ENCODE peak calls at places on chromosomes 2 and 18, in four cellular contexts. Z is tibial nerve; Y is stimulated activated CD4-positive, alpha-beta T cell treated with anti-CD3 and anti-CD28 coated beads, Interleukin-1b, Interleukin-23, amount 100 ng/mL, for 24 hours; Q is HFFc6. I is an unnamed sample.

GRCh38 chr2:127664895-127665225 is 10.5 kb downstream of the LIMS2 start:
- DNase-seq in Y (no peak), Q (no peak), Z (no peak), I (no peak)

GRCh38 chr2:222769941-222770340 is 90.9 kb upstream of the ACSL3 start:
- DNase-seq in Y (no peak), Q (no peak), Z (no peak), I (no peak)

GRCh38 chr2:238117199-238118154 is 17.3 kb downstream of the ESPNL start:
- DNase-seq in Q (peak; percentile 70), Z (no peak), Y (no peak), I (no peak)

GRCh38 chr2:65675350-65675749 is 243.0 kb upstream of the SPRED2 start:
- DNase-seq in Y (no peak), Q (no peak), Z (no peak), I (no peak)

GRCh38 chr2:28661589-28662001 is 90.0 kb upstream of the PPP1CB start:
- DNase-seq in Y (no peak), Z (peak; percentile 39), Q (peak; percentile 70), I (no peak)

GRCh38 chr2:162928356-162928755 is 89.8 kb upstream of the KCNH7 start:
- DNase-seq in Z (no peak), Q (no peak), Y (no peak), I (no peak)

GRCh38 chr2:20229322-20230201 is 4.6 kb upstream of the SDC1 start:
- DNase-seq in Y (no peak), Q (no peak), Z (no peak), I (no peak)

GRCh38 chr2:102050854-102051391 is 59.2 kb downstream of the IL1R2 start:
- DNase-seq in Z (peak; percentile 79), Y (no peak), Q (peak; percentile 63), I (no peak)

GRCh38 chr2:148645925-148646559 is 1.5 kb downstream of the EPC2 start:
- DNase-seq in Y (peak; percentile 28), Q (peak; percentile 95), Z (no peak), I (no peak)

GRCh38 chr2:134405641-134406081 is 151.8 kb downstream of the MGAT5 start:
- DNase-seq in Z (no peak), Q (peak; percentile 58), Y (no peak), I (no peak)

GRCh38 chr2:238700506-238701050 is 147.3 kb upstream of the TWIST2 start:
- DNase-seq in Y (no peak), Q (no peak), Z (no peak), I (no peak)

GRCh38 chr2:159793265-159793664 is 4.7 kb downstream of the CD302 start:
- DNase-seq in Q (no peak), Y (no peak), Z (no peak), I (no peak)

GRCh38 chr2:236256601-236257000 is 7.6 kb downstream of the ASB18 start:
- DNase-seq in Q (no peak), Y (no peak), Z (no peak), I (no peak)

GRCh38 chr18:53361044-53361443 is 863.4 kb downstream of the MBD2 start:
- DNase-seq in Y (no peak), Q (no peak), Z (no peak), I (no peak)

GRCh38 chr2:108396845-108397244 is 19.1 kb downstream of the SULT1C4 start:
- DNase-seq in Q (peak; percentile 52), Y (no peak), Z (no peak), I (no peak)

GRCh38 chr2:231928901-231929725 is 2.9 kb upstream of the NPPC start:
- DNase-seq in Z (no peak), Q (no peak), Y (no peak), I (no peak)

GRCh38 chr2:112137516-112138142 is 556 bp upstream of the FBLN7 start:
- DNase-seq in Q (peak; percentile 10), Z (no peak), Y (no peak), I (no peak)

GRCh38 chr18:6057604-6058003 is 162.3 kb upstream of the TMEM200C start:
- DNase-seq in Y (no peak), Q (no peak), Z (no peak), I (no peak)